ENCODE peak calls at places on chromosomes 13 and 19, in seven cellular contexts. One of them, this sample, is unnamed.

GRCh38 chr13:110471833-110472162 is 89.7 kb downstream of the RAB20 start:
- DNase-seq in G401: no peak
- DNase-seq in HT1080: no peak
- DNase-seq in T47D: no peak
- DNase-seq in C1 segment of cervical spinal cord: peak
- DNase-seq in AG09309: no peak
- DNase-seq in ACHN: peak
- DNase-seq in this sample: peak

GRCh38 chr13:36531746-36532486 is 99.6 kb downstream of the CCNA1 start:
- DNase-seq in T47D: no peak
- DNase-seq in HT1080: peak
- DNase-seq in C1 segment of cervical spinal cord: no peak
- DNase-seq in G401: no peak
- DNase-seq in ACHN: peak
- DNase-seq in AG09309: peak
- DNase-seq in this sample: no peak

GRCh38 chr13:72025836-72026235 is 158.8 kb upstream of the DACH1 start:
- DNase-seq in AG09309: no peak
- DNase-seq in G401: no peak
- DNase-seq in HT1080: no peak
- DNase-seq in C1 segment of cervical spinal cord: no peak
- DNase-seq in ACHN: no peak
- DNase-seq in T47D: no peak
- DNase-seq in this sample: no peak

GRCh38 chr13:85997587-85997986 is 198.4 kb upstream of the SLITRK6 start:
- DNase-seq in AG09309: no peak
- DNase-seq in HT1080: no peak
- DNase-seq in ACHN: no peak
- DNase-seq in G401: no peak
- DNase-seq in C1 segment of cervical spinal cord: no peak
- DNase-seq in T47D: no peak
- DNase-seq in this sample: no peak

GRCh38 chr19:58328999-58329398 is 2.2 kb downstream of the ZSCAN22 start:
- DNase-seq in T47D: no peak
- DNase-seq in ACHN: no peak
- DNase-seq in C1 segment of cervical spinal cord: no peak
- DNase-seq in HT1080: no peak
- DNase-seq in G401: no peak
- DNase-seq in AG09309: no peak
- DNase-seq in this sample: no peak

GRCh38 chr19:30088567-30088966 is 146.5 kb downstream of the URI1 start:
- DNase-seq in G401: no peak
- DNase-seq in ACHN: no peak
- DNase-seq in HT1080: no peak
- DNase-seq in AG09309: no peak
- DNase-seq in T47D: no peak
- DNase-seq in C1 segment of cervical spinal cord: no peak
- DNase-seq in this sample: no peak

GRCh38 chr19:55717251-55717650 is 21.0 kb downstream of the NLRP9 start:
- DNase-seq in HT1080: no peak
- DNase-seq in ACHN: no peak
- DNase-seq in AG09309: no peak
- DNase-seq in T47D: no peak
- DNase-seq in G401: no peak
- DNase-seq in C1 segment of cervical spinal cord: no peak
- DNase-seq in this sample: no peak

GRCh38 chr19:32976223-32976805 is 4.3 kb downstream of the FAAP24 start:
- DNase-seq in ACHN: peak
- DNase-seq in AG09309: peak
- DNase-seq in HT1080: peak
- DNase-seq in C1 segment of cervical spinal cord: peak
- DNase-seq in T47D: peak
- DNase-seq in G401: peak
- DNase-seq in this sample: peak

GRCh38 chr13:90640976-90641375 is 706.5 kb upstream of the MIR17HG start:
- DNase-seq in T47D: no peak
- DNase-seq in C1 segment of cervical spinal cord: no peak
- DNase-seq in HT1080: peak
- DNase-seq in G401: no peak
- DNase-seq in AG09309: no peak
- DNase-seq in ACHN: no peak
- DNase-seq in this sample: no peak

GRCh38 chr19:35462476-35462953 is 14.5 kb downstream of the FFAR2 start:
- DNase-seq in C1 segment of cervical spinal cord: no peak
- DNase-seq in HT1080: no peak
- DNase-seq in AG09309: no peak
- DNase-seq in T47D: no peak
- DNase-seq in G401: no peak
- DNase-seq in ACHN: no peak
- DNase-seq in this sample: peak

GRCh38 chr13:47859129-47859528 is 141.9 kb downstream of the SUCLA2 start:
- DNase-seq in T47D: no peak
- DNase-seq in ACHN: no peak
- DNase-seq in HT1080: peak
- DNase-seq in AG09309: peak
- DNase-seq in G401: peak
- DNase-seq in C1 segment of cervical spinal cord: no peak
- DNase-seq in this sample: no peak

GRCh38 chr19:49613374-49613773 is 22.4 kb downstream of the PRR12 start:
- DNase-seq in AG09309: no peak
- DNase-seq in G401: no peak
- DNase-seq in T47D: no peak
- DNase-seq in HT1080: peak
- DNase-seq in C1 segment of cervical spinal cord: no peak
- DNase-seq in ACHN: no peak
- DNase-seq in this sample: no peak

GRCh38 chr19:28351761-28352160 is 861.2 kb downstream of the UQCRFS1 start:
- DNase-seq in T47D: no peak
- DNase-seq in G401: no peak
- DNase-seq in AG09309: no peak
- DNase-seq in ACHN: no peak
- DNase-seq in C1 segment of cervical spinal cord: no peak
- DNase-seq in HT1080: peak
- DNase-seq in this sample: no peak

GRCh38 chr13:95641291-95641811 is 3.2 kb downstream of the DZIP1 start:
- DNase-seq in ACHN: no peak
- DNase-seq in T47D: no peak
- DNase-seq in AG09309: no peak
- DNase-seq in G401: peak
- DNase-seq in C1 segment of cervical spinal cord: no peak
- DNase-seq in HT1080: no peak
- DNase-seq in this sample: no peak

GRCh38 chr19:5128932-5129389 is 160.0 kb downstream of the KDM4B start:
- DNase-seq in T47D: no peak
- DNase-seq in G401: peak
- DNase-seq in AG09309: no peak
- DNase-seq in C1 segment of cervical spinal cord: no peak
- DNase-seq in HT1080: no peak
- DNase-seq in ACHN: no peak
- DNase-seq in this sample: no peak

GRCh38 chr19:9796113-9796773 is 22.6 kb downstream of the FBXL12 start:
- DNase-seq in C1 segment of cervical spinal cord: peak
- DNase-seq in ACHN: peak
- DNase-seq in G401: peak
- DNase-seq in T47D: peak
- DNase-seq in HT1080: peak
- DNase-seq in AG09309: peak
- DNase-seq in this sample: peak

GRCh38 chr13:33471182-33471581 is 185.6 kb upstream of the STARD13 start:
- DNase-seq in G401: no peak
- DNase-seq in AG09309: no peak
- DNase-seq in C1 segment of cervical spinal cord: no peak
- DNase-seq in T47D: peak
- DNase-seq in HT1080: no peak
- DNase-seq in ACHN: no peak
- DNase-seq in this sample: no peak

GRCh38 chr13:23621316-23621645 is 51.1 kb downstream of the TNFRSF19 start:
- DNase-seq in C1 segment of cervical spinal cord: no peak
- DNase-seq in T47D: no peak
- DNase-seq in ACHN: peak
- DNase-seq in G401: no peak
- DNase-seq in AG09309: peak
- DNase-seq in HT1080: peak
- DNase-seq in this sample: no peak

GRCh38 chr19:3276341-3276799 is 51.9 kb downstream of the CELF5 start:
- DNase-seq in HT1080: no peak
- DNase-seq in G401: peak
- DNase-seq in C1 segment of cervical spinal cord: no peak
- DNase-seq in ACHN: no peak
- DNase-seq in T47D: peak
- DNase-seq in AG09309: no peak
- DNase-seq in this sample: no peak

GRCh38 chr19:7831452-7831851 is 1.4 kb downstream of the EVI5L start:
- DNase-seq in G401: peak
- DNase-seq in HT1080: no peak
- DNase-seq in T47D: peak
- DNase-seq in C1 segment of cervical spinal cord: peak
- DNase-seq in AG09309: no peak
- DNase-seq in ACHN: peak
- DNase-seq in this sample: peak